ENCODE peak calls at places on chromosomes 13 and 19, in four cellular contexts. One of them, this sample, is unnamed.

GRCh38 chr13:43546821-43547220 is 240.0 kb downstream of the ENOX1 start:
- DNase-seq in Caki2: no peak
- DNase-seq in head of caudate nucleus: no peak
- DNase-seq in NCI-H345: no peak
- DNase-seq in this sample: no peak

GRCh38 chr19:49874503-49875157 is 2.5 kb downstream of the AKT1S1 start:
- DNase-seq in Caki2: no peak
- DNase-seq in head of caudate nucleus: no peak
- DNase-seq in NCI-H345: no peak
- DNase-seq in this sample: no peak

GRCh38 chr13:33615436-33615835 is 202.5 kb upstream of the RFC3 start:
- DNase-seq in Caki2: no peak
- DNase-seq in head of caudate nucleus: no peak
- DNase-seq in NCI-H345: no peak
- DNase-seq in this sample: no peak

GRCh38 chr19:38421856-38422255 is 4.2 kb downstream of the RASGRP4 start:
- DNase-seq in Caki2: no peak
- DNase-seq in head of caudate nucleus: no peak
- DNase-seq in NCI-H345: no peak
- DNase-seq in this sample: no peak

GRCh38 chr13:112204881-112205327 is 138.0 kb downstream of the SOX1 start:
- DNase-seq in Caki2: no peak
- DNase-seq in head of caudate nucleus: no peak
- DNase-seq in NCI-H345: no peak
- DNase-seq in this sample: no peak

GRCh38 chr13:109707044-109707794 is 79.2 kb downstream of the IRS2 start:
- DNase-seq in Caki2: no peak
- DNase-seq in head of caudate nucleus: no peak
- DNase-seq in NCI-H345: peak
- DNase-seq in this sample: no peak

GRCh38 chr19:42494321-42494720 is 34.0 kb downstream of the CEACAM1 start:
- DNase-seq in Caki2: no peak
- DNase-seq in head of caudate nucleus: no peak
- DNase-seq in NCI-H345: no peak
- DNase-seq in this sample: no peak

GRCh38 chr13:53782400-53783030 is 753.9 kb downstream of the OLFM4 start:
- DNase-seq in Caki2: peak
- DNase-seq in head of caudate nucleus: peak
- DNase-seq in NCI-H345: peak
- DNase-seq in this sample: no peak

GRCh38 chr13:113129921-113130750 is 7.5 kb downstream of the F10 start:
- DNase-seq in Caki2: no peak
- DNase-seq in head of caudate nucleus: no peak
- DNase-seq in NCI-H345: no peak
- DNase-seq in this sample: no peak

GRCh38 chr13:19117913-19118739 is 63.5 kb downstream of the TUBA3C start:
- DNase-seq in Caki2: no peak
- DNase-seq in head of caudate nucleus: no peak
- DNase-seq in NCI-H345: no peak
- DNase-seq in this sample: no peak

GRCh38 chr13:30292325-30292724 is 15.0 kb downstream of the KATNAL1 start:
- DNase-seq in Caki2: no peak
- DNase-seq in head of caudate nucleus: no peak
- DNase-seq in NCI-H345: no peak
- DNase-seq in this sample: no peak

GRCh38 chr19:55907286-55907685 is 24.9 kb downstream of the NLRP13 start:
- DNase-seq in Caki2: no peak
- DNase-seq in head of caudate nucleus: no peak
- DNase-seq in NCI-H345: no peak
- DNase-seq in this sample: no peak

GRCh38 chr13:32150794-32151193 is 119.2 kb downstream of the FRY start:
- DNase-seq in Caki2: no peak
- DNase-seq in head of caudate nucleus: peak
- DNase-seq in NCI-H345: no peak
- DNase-seq in this sample: no peak

GRCh38 chr13:44739539-44739938 is 163.4 kb upstream of the TSC22D1 start:
- DNase-seq in Caki2: no peak
- DNase-seq in head of caudate nucleus: no peak
- DNase-seq in NCI-H345: no peak
- DNase-seq in this sample: no peak

GRCh38 chr13:30033681-30034447 is 183.4 kb upstream of the UBL3 start:
- DNase-seq in Caki2: peak
- DNase-seq in head of caudate nucleus: no peak
- DNase-seq in NCI-H345: peak
- DNase-seq in this sample: no peak

GRCh38 chr19:2118438-2118837 is 21.7 kb downstream of the IZUMO4 start:
- DNase-seq in Caki2: no peak
- DNase-seq in head of caudate nucleus: no peak
- DNase-seq in NCI-H345: no peak
- DNase-seq in this sample: no peak

GRCh38 chr13:78606471-78607408 is 3.4 kb upstream of the POU4F1 start:
- DNase-seq in Caki2: no peak
- DNase-seq in head of caudate nucleus: no peak
- DNase-seq in NCI-H345: no peak
- DNase-seq in this sample: no peak

GRCh38 chr19:45235485-45235884 is 9.7 kb downstream of the EXOC3L2 start:
- DNase-seq in Caki2: no peak
- DNase-seq in head of caudate nucleus: no peak
- DNase-seq in NCI-H345: no peak
- DNase-seq in this sample: no peak

GRCh38 chr13:97328222-97328790 is 105.7 kb upstream of the RAP2A start:
- DNase-seq in Caki2: peak
- DNase-seq in head of caudate nucleus: no peak
- DNase-seq in NCI-H345: no peak
- DNase-seq in this sample: no peak

GRCh38 chr13:113876341-113877148 is 12.7 kb upstream of the GAS6 start:
- DNase-seq in Caki2: no peak
- DNase-seq in head of caudate nucleus: no peak
- DNase-seq in NCI-H345: no peak
- DNase-seq in this sample: no peak

GRCh38 chr13:48146636-48147035 is 51.7 kb upstream of the MED4 start:
- DNase-seq in Caki2: no peak
- DNase-seq in head of caudate nucleus: no peak
- DNase-seq in NCI-H345: no peak
- DNase-seq in this sample: no peak